ENCODE peak calls at places on chromosome 15, in ten cellular contexts. I is fibroblast of lung, K is HCT116, U is dorsolateral prefrontal cortex, D is A549, G is right lobe of liver, H is Peyer's patch, M is colonic mucosa, W is pancreas, R is breast epithelium. Z is an unnamed sample.

GRCh38 chr15:39631357-39631756 is 50.5 kb downstream of the THBS1 start:
- DNase-seq in W (no peak), M (no peak), K (no peak), G (no peak), H (no peak), I (peak; percentile 88), D (no peak), R (no peak), U (no peak), Z (no peak)

GRCh38 chr15:51629612-51630011 is 7.0 kb upstream of the DMXL2 start:
- DNase-seq in D (no peak), I (no peak), M (no peak), W (no peak), U (no peak), K (no peak), G (no peak), H (no peak), R (no peak), Z (no peak)

GRCh38 chr15:45521596-45522167 is 873 bp downstream of the SLC30A4 start:
- DNase-seq in R (no peak), G (no peak), H (no peak), I (peak; percentile 10), M (peak; percentile 47), D (peak; percentile 6), U (no peak), W (no peak), K (no peak), Z (no peak)

GRCh38 chr15:90141646-90142045 is 39.4 kb upstream of the IDH2 start:
- DNase-seq in R (no peak), G (no peak), M (no peak), D (no peak), W (no peak), H (no peak), K (no peak), U (no peak), I (peak; percentile 65), Z (no peak)

GRCh38 chr15:97963779-97964178 is 3.3 kb downstream of the ARRDC4 start:
- DNase-seq in G (no peak), U (no peak), K (no peak), H (no peak), M (no peak), I (no peak), D (no peak), W (no peak), R (no peak), Z (no peak)

GRCh38 chr15:31304736-31305365 is 21.8 kb upstream of the KLF13 start:
- DNase-seq in K (no peak), D (no peak), U (no peak), W (no peak), M (no peak), H (no peak), R (no peak), I (no peak), G (no peak), Z (no peak)

GRCh38 chr15:91924842-91925495 is 71.5 kb downstream of the SLCO3A1 start:
- DNase-seq in K (no peak), D (no peak), U (no peak), R (no peak), M (peak; percentile 64), W (no peak), H (no peak), G (no peak), I (no peak), Z (no peak)

GRCh38 chr15:69031013-69032001 is 16.8 kb downstream of the NOX5 start:
- DNase-seq in I (peak; percentile 52), R (peak; percentile 56), M (peak; percentile 45), U (no peak), K (peak; percentile 65), W (no peak), G (no peak), H (no peak), D (peak; percentile 82), Z (peak; percentile 41)

GRCh38 chr15:58233341-58233740 is 95.2 kb downstream of the AQP9 start:
- DNase-seq in R (no peak), W (no peak), U (no peak), G (no peak), D (peak; percentile 36), I (no peak), H (no peak), K (no peak), M (no peak), Z (no peak)

GRCh38 chr15:58227706-58228543 is 89.7 kb downstream of the AQP9 start:
- DNase-seq in R (peak; percentile 62), M (peak; percentile 75), D (peak; percentile 88), G (peak; percentile 78), W (no peak), I (peak; percentile 68), H (peak; percentile 49), U (peak; percentile 65), K (peak; percentile 78), Z (peak; percentile 78)

GRCh38 chr15:58228708-58229107 is 90.5 kb downstream of the AQP9 start:
- DNase-seq in R (no peak), G (no peak), W (no peak), D (peak; percentile 40), U (no peak), H (no peak), M (no peak), I (peak; percentile 78), K (no peak), Z (no peak)

GRCh38 chr15:58232273-58233065 is 94.3 kb downstream of the AQP9 start:
- DNase-seq in M (no peak), W (no peak), G (no peak), K (no peak), U (no peak), H (no peak), I (no peak), D (no peak), R (no peak), Z (no peak)

DNA sequence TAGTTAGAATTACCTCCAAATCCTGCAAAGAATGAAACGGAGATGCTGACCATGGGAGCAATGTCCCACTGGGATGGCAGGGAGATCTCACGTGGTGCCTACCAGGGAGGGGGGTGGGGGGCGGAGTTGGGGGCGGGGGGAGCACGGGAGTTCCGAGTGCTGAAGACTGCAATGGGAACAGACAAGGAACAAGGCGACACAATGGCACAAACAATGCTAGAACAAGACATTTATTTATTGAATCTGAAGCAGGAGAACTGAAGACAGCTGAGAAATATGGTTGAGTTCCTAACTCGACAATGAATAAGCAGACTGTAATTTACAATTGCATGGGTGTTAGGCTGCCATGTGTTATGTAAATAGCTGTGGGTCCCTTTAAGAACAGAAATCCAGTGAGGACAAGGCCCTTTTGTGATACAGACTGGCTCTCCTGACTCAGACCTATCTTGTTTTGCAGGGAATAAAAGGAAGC is 91.2 kb downstream of the AQP9 start:
- DNase-seq in I (peak; percentile 33), K (no peak), W (no peak), H (no peak), D (no peak), G (no peak), M (no peak), U (no peak), R (no peak), Z (no peak)
- H3K27ac ChIP-seq in I (peak overlapping the region; percentile 13), K (no peak overlapping the region), W (no peak overlapping the region), H (no peak overlapping the region), D (peak overlapping the region; percentile 41), G (no peak overlapping the region), M (no peak overlapping the region), U (peak overlapping the region; percentile 79), R (no peak overlapping the region), Z (no peak overlapping the region)

GRCh38 chr15:52678036-52678467 is 1.1 kb downstream of the ATOSA start:
- DNase-seq in W (peak; percentile 60), G (peak; percentile 68), D (peak; percentile 67), I (peak; percentile 70), M (peak; percentile 70), U (no peak), H (peak; percentile 69), K (no peak), R (peak; percentile 60), Z (peak; percentile 51)
- TF ChIP-seq CTCF in W (no peak), G (peak; percentile 14), D (peak; percentile 41), I (peak; percentile 32), M (no peak), U (peak; percentile 16), H (no peak), K (no peak), R (no peak), Z (no peak)

DNA sequence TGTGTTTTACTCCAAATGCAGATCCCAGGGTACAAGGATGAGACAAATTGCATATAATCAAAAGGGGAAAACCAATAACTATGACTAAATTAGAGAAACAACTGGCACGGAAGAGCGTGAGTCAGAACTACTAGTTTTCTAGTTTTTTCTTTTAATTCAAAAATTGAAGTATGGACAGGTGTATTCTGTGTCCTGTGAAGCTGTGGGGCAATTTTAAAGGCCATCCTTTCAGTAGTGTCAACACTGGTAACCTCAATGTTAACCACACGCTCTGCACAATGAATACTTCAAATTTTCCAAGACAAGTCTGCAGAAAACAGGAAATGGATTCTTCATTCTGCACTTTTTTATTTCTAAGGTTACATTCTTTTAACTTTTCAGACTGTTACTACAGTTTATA is 32.5 kb upstream of the GOLGA8A start:
- DNase-seq in D (no peak), U (no peak), I (no peak), W (no peak), M (no peak), G (no peak), R (no peak), K (no peak), H (no peak), Z (no peak)
- H3K27ac ChIP-seq in D (no peak overlapping the region), U (no peak overlapping the region), I (no peak overlapping the region), W (no peak overlapping the region), M (no peak overlapping the region), G (no peak overlapping the region), R (no peak overlapping the region), K (no peak overlapping the region), H (no peak overlapping the region), Z (no peak overlapping the region)

DNA sequence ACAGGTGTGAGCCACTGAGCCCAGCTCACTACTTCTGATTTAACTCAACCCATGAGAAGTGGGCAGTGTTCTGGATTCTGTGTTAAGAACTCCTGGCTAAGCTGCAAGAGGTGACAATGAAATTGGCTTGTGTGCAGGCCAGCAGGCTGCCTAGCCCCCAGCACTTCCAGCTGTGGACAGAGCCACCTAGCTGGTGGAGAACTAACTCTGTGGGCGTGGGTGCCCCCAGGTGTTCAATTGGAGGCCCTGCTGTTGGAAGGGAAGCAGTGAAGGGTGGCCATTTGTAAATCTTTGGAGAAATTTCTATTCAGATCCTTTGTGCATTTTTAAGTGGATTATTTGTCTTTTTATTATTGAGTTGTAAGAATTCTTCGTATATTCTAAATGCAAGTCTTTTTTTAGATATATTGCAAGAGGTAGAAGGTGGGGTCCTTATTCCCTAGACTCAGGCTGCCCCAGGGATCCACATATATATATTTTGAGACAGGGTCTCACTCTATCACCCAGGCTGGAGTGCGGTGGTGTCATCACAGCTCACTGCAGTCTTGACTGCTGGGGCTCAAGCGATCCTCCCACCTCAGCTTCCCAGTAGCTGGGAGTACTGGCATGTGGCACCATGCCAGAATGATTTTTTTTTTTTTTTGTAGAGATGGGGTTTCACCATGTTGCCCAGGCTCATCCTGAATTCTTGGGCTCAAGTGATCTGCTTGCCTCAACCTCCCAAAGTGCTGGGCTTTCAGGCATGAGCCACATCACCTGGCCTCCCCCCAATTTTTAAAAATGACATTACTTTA is 7.2 kb upstream of the SCAMP5 start:
- DNase-seq in D (peak; percentile 78), I (peak; percentile 13), M (peak; percentile 50), U (no peak), W (no peak), R (no peak), H (no peak), G (no peak), K (peak; percentile 41), Z (peak; percentile 49)
- TF ChIP-seq CTCF in D (peak; percentile 68), I (peak; percentile 17), M (peak; percentile 60), U (peak; percentile 19), W (peak; percentile 12), R (no peak), H (no peak), G (peak; percentile 23), K (peak; percentile 88), Z (no peak)

Z was measured in stomach.